ENCODE peak calls at places on chromosomes 4 and X, in four cellular contexts. W is glutamatergic neuron, Q is heart right ventricle, G is tibial nerve. I is an unnamed sample.

GRCh38 chr4:111400736-111401135 is 744.5 kb upstream of the FAM241A start:
- DNase-seq in Q (no peak), W (no peak), G (no peak), I (no peak)

GRCh38 chr4:106080376-106080775 is 185.1 kb downstream of the NPNT start:
- DNase-seq in Q (no peak), W (no peak), G (no peak), I (no peak)

GRCh38 chr4:25513814-25514213 is 136.8 kb downstream of the ANAPC4 start:
- DNase-seq in Q (no peak), G (no peak), W (no peak), I (no peak)

GRCh38 chr4:8740666-8741395 is 130.8 kb downstream of the HMX1 start:
- DNase-seq in Q (no peak), W (no peak), G (no peak), I (no peak)

GRCh38 chr4:92303621-92304027 is at the start of gene GRID2:
- DNase-seq in W (peak), Q (peak), G (no peak), I (no peak)

GRCh38 chr4:80016506-80016905 is 56.5 kb downstream of the ANTXR2 start:
- DNase-seq in Q (no peak), W (no peak), G (no peak), I (no peak)

GRCh38 chr4:42570221-42570620 is 86.7 kb downstream of the ATP8A1 start:
- DNase-seq in Q (peak), G (no peak), W (no peak), I (no peak)

GRCh38 chr4:163693211-163693610 is 198.7 kb downstream of the TMA16 start:
- DNase-seq in W (no peak), G (no peak), Q (no peak), I (no peak)

GRCh38 chr4:118927976-118928375 is 39.3 kb downstream of the SYNPO2 start:
- DNase-seq in Q (peak), G (no peak), W (no peak), I (no peak)

GRCh38 chr4:137278431-137278830 is 253.9 kb downstream of the PCDH18 start:
- DNase-seq in W (no peak), G (no peak), Q (no peak), I (no peak)

GRCh38 chr4:145218251-145218650 is 37.9 kb upstream of the OTUD4 start:
- DNase-seq in Q (no peak), W (no peak), G (no peak), I (no peak)

GRCh38 chrX:54640721-54641120 is 110.7 kb downstream of the GNL3L start:
- DNase-seq in W (no peak), Q (no peak), G (no peak), I (no peak)

GRCh38 chrX:31228909-31229308 is 157.1 kb upstream of the FTHL17 start:
- DNase-seq in Q (no peak), G (no peak), W (no peak), I (no peak)

GRCh38 chrX:154696328-154697045 is 43.1 kb upstream of the CTAG2 start:
- DNase-seq in G (no peak), Q (no peak), W (no peak), I (no peak)

GRCh38 chr4:39166670-39167069 is 15.7 kb upstream of the WDR19 start:
- DNase-seq in W (no peak), G (no peak), Q (no peak), I (no peak)

GRCh38 chrX:19909761-19910160 is 22.4 kb upstream of the SH3KBP1 start:
- DNase-seq in Q (no peak), G (no peak), W (no peak), I (no peak)

GRCh38 chrX:19902110-19902509 is 14.7 kb upstream of the SH3KBP1 start:
- DNase-seq in Q (peak), W (no peak), G (no peak), I (no peak)

GRCh38 chrX:19907794-19908193 is 20.4 kb upstream of the SH3KBP1 start:
- DNase-seq in W (no peak), G (no peak), Q (no peak), I (no peak)

GRCh38 chrX:19906293-19906692 is 18.9 kb upstream of the SH3KBP1 start:
- DNase-seq in G (no peak), Q (no peak), W (no peak), I (no peak)

DNA sequence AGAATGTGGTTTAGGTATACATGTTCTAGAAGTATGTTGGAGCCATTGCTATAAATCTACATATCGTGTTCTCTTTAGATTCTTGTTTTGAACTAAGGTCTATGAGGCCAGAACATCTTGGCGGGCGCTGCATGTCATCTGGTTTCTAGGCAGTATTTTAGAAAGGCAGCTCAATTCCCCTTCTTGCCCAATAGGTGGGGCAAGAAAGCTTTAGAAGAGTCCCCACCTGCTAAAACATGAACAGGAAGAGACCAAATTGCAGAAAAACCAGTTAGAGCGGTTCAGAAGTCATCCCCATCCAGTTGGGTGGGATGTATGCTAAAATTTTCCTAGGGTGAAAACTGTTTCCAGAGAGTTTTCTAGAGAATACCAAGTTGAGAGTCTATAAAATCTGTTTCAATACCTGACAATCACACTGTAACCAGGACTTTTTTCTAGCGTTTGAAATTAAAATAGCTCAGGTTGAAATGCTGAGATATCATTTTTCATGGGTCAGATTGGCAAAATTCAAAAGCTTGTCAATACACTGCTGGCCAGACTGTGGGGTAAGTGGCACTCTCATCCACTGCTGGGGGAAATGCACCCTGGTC is 17.5 kb upstream of the SH3KBP1 start:
- DNase-seq in G (no peak), Q (no peak), W (no peak), I (peak)
- TF ChIP-seq CTCF in G (peak), Q (peak), W (peak), I (peak)

GRCh38 chr4:41394362-41394960 is 137.7 kb downstream of the UCHL1 start:
- DNase-seq in W (no peak), G (no peak), Q (no peak), I (no peak)
- TF ChIP-seq CTCF in W (no peak), G (no peak), Q (no peak), I (no peak)

DNA sequence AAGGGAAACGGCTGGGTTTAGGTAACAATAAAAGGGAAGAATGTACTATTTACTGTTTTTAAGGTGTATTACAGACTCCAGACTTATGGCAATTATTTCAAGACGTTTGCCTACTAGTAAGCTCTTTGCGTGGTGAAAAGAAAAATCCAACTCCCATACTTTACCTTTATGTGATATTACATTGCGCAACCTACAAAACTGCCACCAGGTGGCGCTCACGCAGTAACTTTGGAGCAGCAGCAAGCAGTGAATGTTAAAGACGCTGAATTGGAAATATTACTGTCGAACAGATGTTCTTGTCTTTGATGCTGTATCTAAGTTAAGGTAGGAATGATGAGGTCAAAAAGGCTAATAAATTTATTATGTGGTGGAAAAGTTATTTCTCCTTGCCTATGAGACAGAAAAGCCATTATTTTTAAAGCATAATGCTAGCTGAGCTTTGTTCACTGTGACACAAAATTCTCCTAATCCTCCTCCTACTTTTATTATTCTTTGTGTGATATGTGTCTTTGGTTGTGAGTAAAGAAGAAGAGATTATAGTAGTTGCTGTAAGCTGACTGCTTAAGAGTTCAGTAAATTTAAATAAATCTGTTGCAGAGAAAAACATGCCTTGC is 1099.9 kb upstream of the TENM3 start:
- DNase-seq in W (peak), G (peak), Q (peak), I (peak)
- TF ChIP-seq CTCF in W (peak), G (peak), Q (peak), I (peak)

GRCh38 chrX:68018248-68019203 is 414.8 kb downstream of the OPHN1 start:
- DNase-seq in Q (no peak), W (peak), G (no peak), I (peak)
- TF ChIP-seq CTCF in Q (no peak), W (peak), G (no peak), I (no peak)

GRCh38 chr4:929970-930625 is 2.0 kb downstream of the GAK start:
- DNase-seq in G (no peak), W (no peak), Q (no peak), I (peak)

GRCh38 chr4:932713-933070 is 432 bp downstream of the TMEM175 start:
- DNase-seq in G (no peak), W (peak), Q (no peak), I (no peak)

GRCh38 chr4:930827-931193 is 1.3 kb downstream of the GAK start:
- DNase-seq in Q (no peak), G (no peak), W (no peak), I (no peak)

GRCh38 chr4:931194-931959 is 739 bp downstream of the GAK start:
- DNase-seq in W (no peak), G (no peak), Q (no peak), I (peak)

GRCh38 chr4:931960-932712 is at the start of the genes GAK and TMEM175:
- DNase-seq in W (peak), Q (peak), G (peak), I (peak)
- TF ChIP-seq CTCF in W (no peak), Q (no peak), G (peak), I (no peak)

GRCh38 chr4:46715468-46715867 is 193.6 kb downstream of the COX7B2 start:
- DNase-seq in G (no peak), W (no peak), Q (no peak), I (no peak)
- TF ChIP-seq CTCF in G (no peak), W (no peak), Q (no peak), I (no peak)